ENCODE peak calls at places on chromosome 1, in six cellular contexts. P is PC-9, Y is HCT116, G is cardiac muscle cell, F is fibroblast of lung, N is kidney. E is an unnamed sample. For H3K4me1, the result is how much of the 10 kb centered on the place peaks cover.

GRCh38 chr1:244327533-244327932 is 124.2 kb downstream of the ADSS2 start:
- DNase-seq in F (no peak), P (no peak), Y (no peak), G (no peak), N (no peak), E (no peak)

GRCh38 chr1:61000327-61000726 is 82.0 kb upstream of the NFIA start:
- DNase-seq in N (no peak), G (no peak), F (no peak), P (no peak), Y (no peak), E (no peak)

GRCh38 chr1:230127105-230128054 is 60.3 kb downstream of the GALNT2 start:
- DNase-seq in F (no peak), G (no peak), P (no peak), Y (no peak), N (no peak), E (no peak)

GRCh38 chr1:98692482-98692881 is 31.0 kb downstream of the SNX7 start:
- DNase-seq in N (no peak), Y (no peak), F (no peak), G (no peak), P (no peak), E (no peak)

GRCh38 chr1:181079382-181079781 is 9.1 kb upstream of the IER5 start:
- DNase-seq in Y (no peak), F (no peak), P (no peak), G (no peak), N (no peak), E (no peak)

GRCh38 chr1:20486457-20487235 is 636 bp upstream of the CAMK2N1 start:
- DNase-seq in F (peak), N (peak), P (peak), G (peak), Y (no peak), E (peak)

GRCh38 chr1:41313661-41314131 is 47.5 kb upstream of the FOXO6 start:
- DNase-seq in P (no peak), F (peak), N (no peak), G (peak), Y (peak), E (no peak)

GRCh38 chr1:94753171-94753972 is 66.8 kb upstream of the SLC44A3 start:
- DNase-seq in G (peak), N (peak), Y (no peak), F (peak), P (no peak), E (peak)

GRCh38 chr1:25710583-25711347 is 89.2 kb upstream of the SELENON start:
- DNase-seq in Y (no peak), F (peak), P (no peak), G (no peak), N (no peak), E (no peak)

GRCh38 chr1:10170362-10170665 is 40.1 kb upstream of the KIF1B start:
- DNase-seq in F (no peak), Y (no peak), P (no peak), G (no peak), N (no peak), E (no peak)

GRCh38 chr1:94382163-94382562 is 36.0 kb upstream of the ABCD3 start:
- DNase-seq in Y (no peak), G (no peak), N (peak), F (no peak), P (peak), E (no peak)

GRCh38 chr1:174682419-174683008 is 234.8 kb downstream of the GPR52 start:
- DNase-seq in F (peak), G (peak), P (no peak), Y (no peak), N (no peak), E (no peak)

GRCh38 chr1:19620786-19621185 is 23.3 kb upstream of the NBL1 start:
- DNase-seq in P (no peak), F (peak), N (no peak), G (no peak), Y (no peak), E (no peak)

GRCh38 chr1:162168261-162168660 is 98.8 kb downstream of the NOS1AP start:
- DNase-seq in P (peak), Y (no peak), F (no peak), N (no peak), G (no peak), E (no peak)

GRCh38 chr1:83900530-83900929 is 98.4 kb downstream of the TTLL7 start:
- DNase-seq in F (peak), G (peak), N (no peak), P (no peak), Y (no peak), E (no peak)

GRCh38 chr1:3403388-3404179 is 50.9 kb upstream of the ARHGEF16 start:
- DNase-seq in F (no peak), P (no peak), G (no peak), N (no peak), Y (no peak), E (no peak)

GRCh38 chr1:230458509-230458908 is 32.4 kb upstream of the PGBD5 start:
- DNase-seq in P (no peak), N (no peak), F (peak), Y (no peak), G (peak), E (no peak)

GRCh38 chr1:179038528-179039281 is 13.0 kb downstream of the FAM20B start:
- DNase-seq in Y (no peak), P (no peak), G (peak), F (peak), N (no peak), E (no peak)

GRCh38 chr1:184509105-184509504 is 122.3 kb downstream of the C1orf21 start:
- DNase-seq in G (peak), F (no peak), P (no peak), N (no peak), Y (no peak), E (no peak)

GRCh38 chr1:53583903-53584210 is 124.7 kb downstream of the DMRTB1 start:
- DNase-seq in N (no peak), P (no peak), Y (no peak), G (no peak), F (no peak), E (no peak)

GRCh38 chr1:46819335-46819734 is 20.5 kb downstream of the CYP4B1 start:
- DNase-seq in F (no peak), G (no peak), P (no peak), N (no peak), Y (no peak), E (no peak)

GRCh38 chr1:221494670-221495069 is 247.2 kb downstream of the DUSP10 start:
- DNase-seq in G (peak), N (peak), P (peak), F (peak), Y (peak), E (no peak)

GRCh38 chr1:184626076-184627011 is 128.3 kb downstream of the EDEM3 start:
- DNase-seq in G (no peak), N (no peak), F (no peak), P (no peak), Y (no peak), E (no peak)

GRCh38 chr1:243605604-243606003 is 244.4 kb downstream of the AKT3 start:
- DNase-seq in P (no peak), N (no peak), Y (no peak), F (peak), G (peak), E (no peak)

GRCh38 chr1:14470802-14471201 is 127.7 kb upstream of the KAZN start:
- DNase-seq in N (no peak), P (no peak), F (no peak), Y (no peak), G (no peak), E (no peak)

GRCh38 chr1:26112407-26112775 is 767 bp downstream of the PDIK1L start:
- DNase-seq in P (no peak), F (no peak), G (no peak), N (no peak), Y (no peak), E (no peak)

GRCh38 chr1:204672482-204673216 is 12.9 kb downstream of the LRRN2 start:
- DNase-seq in N (no peak), Y (no peak), F (no peak), P (no peak), G (no peak), E (no peak)

GRCh38 chr1:60765204-60765603 is 317.2 kb upstream of the NFIA start:
- DNase-seq in Y (peak), N (no peak), F (peak), G (peak), P (peak), E (no peak)

GRCh38 chr1:161119017-161119378 is 1.1 kb downstream of the NIT1 start:
- DNase-seq in G (peak), N (no peak), F (no peak), P (no peak), Y (no peak), E (peak)

GRCh38 chr1:231053493-231054162 is 13.6 kb upstream of the FAM89A start:
- DNase-seq in Y (no peak), G (peak), F (peak), P (no peak), N (peak), E (peak)

GRCh38 chr1:181366910-181367309 is 116.4 kb upstream of the CACNA1E start:
- DNase-seq in F (no peak), P (no peak), G (no peak), Y (no peak), N (no peak), E (no peak)

GRCh38 chr1:214349781-214350180 is 68.8 kb downstream of the SMYD2 start:
- DNase-seq in F (peak), Y (no peak), G (peak), N (no peak), P (peak), E (no peak)

DNA sequence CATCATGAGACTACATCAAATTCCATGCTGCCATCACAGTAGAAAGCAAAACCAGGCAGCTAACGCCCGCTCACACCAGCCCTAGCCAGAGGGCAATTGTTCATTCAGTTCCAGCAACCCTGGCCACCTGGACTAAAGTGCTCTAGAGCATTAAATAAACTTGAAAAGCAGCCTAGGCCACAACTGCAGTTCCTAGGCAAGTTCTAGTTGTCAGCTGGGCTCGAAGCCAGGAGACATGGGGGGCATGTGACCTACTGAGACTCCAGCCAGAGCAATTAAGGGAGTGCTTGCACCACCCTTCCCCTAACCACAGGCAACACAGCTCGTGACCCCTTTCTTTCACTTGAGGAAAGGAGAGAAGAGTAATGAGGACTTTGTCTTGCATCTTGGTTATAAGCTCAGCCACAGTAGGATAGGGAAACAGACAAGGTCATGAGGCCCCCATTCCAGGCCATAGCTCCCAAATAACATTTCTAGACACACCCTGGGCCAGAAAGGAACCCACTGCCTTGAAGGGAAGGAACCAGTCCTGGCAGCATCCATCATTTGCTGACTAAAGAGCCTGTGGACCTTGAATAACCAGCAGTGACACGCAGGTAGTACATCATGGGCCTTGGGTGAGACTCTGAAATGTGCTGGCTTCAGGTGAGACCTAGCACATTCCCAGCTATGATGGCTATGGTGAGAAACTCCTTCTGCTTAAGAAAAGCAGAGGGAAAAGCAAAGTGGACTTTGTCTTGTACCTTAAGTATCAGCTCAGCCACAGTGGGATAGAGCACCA is 77.0 kb downstream of the ZZZ3 start:
- DNase-seq in P (peak), N (peak), F (peak), Y (no peak), G (peak), E (no peak)
- H3K4me1 ChIP-seq in P (under half), N (under half), F (under half), Y (under half), G (under half), E (under half)

GRCh38 chr1:35899941-35900340 is 16.9 kb downstream of the AGO1 start:
- DNase-seq in F (no peak), Y (no peak), N (no peak), G (no peak), P (no peak), E (no peak)

GRCh38 chr1:35893051-35893879 is 10.3 kb downstream of the AGO1 start:
- DNase-seq in N (no peak), G (no peak), Y (no peak), P (no peak), F (no peak), E (no peak)

GRCh38 chr1:35888255-35888654 is 5.2 kb downstream of the AGO1 start:
- DNase-seq in P (no peak), F (no peak), G (no peak), Y (no peak), N (no peak), E (no peak)

DNA sequence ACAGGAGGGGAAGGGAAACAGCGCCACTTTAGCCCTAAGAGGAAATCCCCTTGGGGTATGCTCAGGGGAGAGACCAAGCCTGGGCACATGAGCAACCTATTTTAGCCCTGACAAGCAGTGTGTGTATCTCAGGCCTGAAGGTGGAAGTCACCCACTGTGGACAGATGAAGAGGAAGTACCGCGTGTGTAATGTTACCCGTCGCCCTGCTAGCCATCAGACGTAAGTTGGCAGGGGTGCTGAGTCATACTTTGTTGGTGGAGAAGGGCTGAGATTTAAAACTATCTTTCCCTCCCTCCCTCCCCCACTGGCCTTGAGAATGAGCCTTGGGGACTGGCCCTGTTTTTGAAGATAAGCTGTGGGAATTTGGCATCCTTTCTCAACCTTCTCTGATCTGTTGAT is 11.2 kb downstream of the AGO1 start:
- DNase-seq in P (no peak), F (peak), G (peak), Y (no peak), N (no peak), E (no peak)
- H3K27ac ChIP-seq in P (no peak), F (no peak), G (peak), Y (no peak), N (no peak), E (no peak)

GRCh38 chr1:212500351-212500750 is 67.6 kb downstream of the NENF start:
- DNase-seq in G (no peak), F (no peak), P (no peak), Y (no peak), N (no peak), E (no peak)
- H3K4me3 ChIP-seq in G (no peak), F (no peak), P (no peak), Y (no peak), N (no peak), E (no peak)

GRCh38 chr1:235069577-235070563 is 58.8 kb downstream of the TOMM20 start:
- DNase-seq in F (peak), G (peak), P (peak), N (peak), Y (no peak), E (peak)

GRCh38 chr1:235073968-235074334 is 54.7 kb downstream of the TOMM20 start:
- DNase-seq in P (peak), F (no peak), N (peak), G (no peak), Y (no peak), E (no peak)

GRCh38 chr1:235073331-235073967 is 55.2 kb downstream of the TOMM20 start:
- DNase-seq in G (no peak), Y (no peak), F (peak), P (peak), N (peak), E (no peak)

GRCh38 chr1:235070819-235071218 is 57.8 kb downstream of the TOMM20 start:
- DNase-seq in F (no peak), Y (no peak), G (no peak), N (peak), P (no peak), E (no peak)

GRCh38 chr1:235072096-235072495 is 56.5 kb downstream of the TOMM20 start:
- DNase-seq in G (no peak), Y (no peak), P (no peak), N (peak), F (no peak), E (no peak)
- H3K4me1 ChIP-seq in G (under half), Y (under half), P (half or more), N (half or more), F (under half), E (half or more)

E was measured in SJSA1.